ENCODE peak calls at places on chromosomes 1 and 21, in ten cellular contexts. S is WERI-Rb-1, M is IMR-90, T is heart left ventricle, I is B cell, P is AG09319, G is pancreas, U is lower leg skin, F is foreskin fibroblast, A is astrocyte of the cerebellum. B is an unnamed sample.

GRCh38 chr1:25619101-25619890 is 2.7 kb downstream of the MAN1C1 start:
- DNase-seq in S (peak; percentile 91), M (peak; percentile 14), T (peak; percentile 68), I (peak; percentile 57), P (no peak), G (no peak), U (no peak), F (no peak), A (no peak), B (no peak)

GRCh38 chr21:31877558-31877957 is 4.7 kb downstream of the HUNK start:
- DNase-seq in S (no peak), M (no peak), T (no peak), I (no peak), P (no peak), G (no peak), U (no peak), F (no peak), A (no peak), B (no peak)

GRCh38 chr1:34591751-34592629 is 162.9 kb upstream of the GJB5 start:
- DNase-seq in S (peak; percentile 10), M (no peak), T (no peak), I (no peak), P (no peak), G (no peak), U (no peak), F (no peak), A (no peak), B (no peak)

GRCh38 chr1:227318852-227319607 is 738 bp upstream of the CDC42BPA start:
- DNase-seq in S (peak; percentile 18), M (peak; percentile 56), T (no peak), I (no peak), P (no peak), G (peak; percentile 37), U (peak; percentile 30), F (peak; percentile 21), A (no peak), B (no peak)

GRCh38 chr1:208029381-208030319 is 118.7 kb upstream of the CD34 start:
- DNase-seq in S (no peak), M (peak; percentile 74), T (no peak), I (no peak), P (peak; percentile 44), G (no peak), U (no peak), F (peak; percentile 72), A (peak; percentile 66), B (no peak)

GRCh38 chr1:71045463-71046028 is 2.1 kb downstream of the PTGER3 start:
- DNase-seq in S (no peak), M (no peak), T (no peak), I (no peak), P (no peak), G (no peak), U (no peak), F (no peak), A (no peak), B (no peak)

GRCh38 chr1:231064418-231064817 is 24.4 kb upstream of the FAM89A start:
- DNase-seq in S (no peak), M (no peak), T (no peak), I (no peak), P (no peak), G (no peak), U (no peak), F (no peak), A (no peak), B (no peak)

GRCh38 chr21:29145837-29146453 is 15.5 kb downstream of the MAP3K7CL start:
- DNase-seq in S (no peak), M (no peak), T (no peak), I (no peak), P (no peak), G (no peak), U (peak; percentile 45), F (no peak), A (no peak), B (no peak)

DNA sequence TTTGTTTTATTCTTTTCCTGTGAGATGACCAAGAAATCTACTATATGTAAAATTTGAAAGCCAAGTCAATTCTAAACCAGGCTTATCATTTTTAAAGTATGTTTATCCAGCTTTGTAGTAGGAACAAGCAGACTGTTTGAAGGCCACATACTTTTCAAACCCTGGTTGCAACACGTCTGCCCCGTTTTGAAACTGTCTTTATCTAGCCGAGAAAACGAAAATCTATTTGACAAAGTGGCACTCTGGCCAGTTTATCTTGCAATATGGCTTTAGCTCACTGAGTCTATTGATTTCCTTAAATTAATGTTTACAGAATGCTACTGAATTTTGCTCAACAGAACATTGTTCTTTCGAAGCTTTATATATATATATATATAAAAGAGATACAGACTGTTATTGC is 39.7 kb downstream of the PROX1 start:
- DNase-seq in S (no peak), M (no peak), T (no peak), I (no peak), P (no peak), G (no peak), U (no peak), F (no peak), A (no peak), B (no peak)
- TF ChIP-seq CTCF in S (no peak), M (no peak), T (no peak), I (no peak), P (no peak), G (no peak), U (no peak), F (no peak), A (no peak), B (no peak)

GRCh38 chr21:41776778-41777177 is 9.9 kb upstream of the RIPK4 start:
- DNase-seq in S (no peak), M (no peak), T (no peak), I (no peak), P (no peak), G (no peak), U (no peak), F (no peak), A (no peak), B (no peak)

GRCh38 chr21:41779659-41780058 is 12.8 kb upstream of the RIPK4 start:
- DNase-seq in S (no peak), M (no peak), T (no peak), I (no peak), P (no peak), G (no peak), U (no peak), F (no peak), A (no peak), B (no peak)

GRCh38 chr21:41778974-41779600 is 12.2 kb upstream of the RIPK4 start:
- DNase-seq in S (peak; percentile 40), M (no peak), T (no peak), I (no peak), P (no peak), G (no peak), U (no peak), F (no peak), A (no peak), B (no peak)

GRCh38 chr21:41780337-41781046 is 13.6 kb upstream of the RIPK4 start:
- DNase-seq in S (no peak), M (no peak), T (no peak), I (no peak), P (no peak), G (no peak), U (no peak), F (no peak), A (no peak), B (no peak)

DNA sequence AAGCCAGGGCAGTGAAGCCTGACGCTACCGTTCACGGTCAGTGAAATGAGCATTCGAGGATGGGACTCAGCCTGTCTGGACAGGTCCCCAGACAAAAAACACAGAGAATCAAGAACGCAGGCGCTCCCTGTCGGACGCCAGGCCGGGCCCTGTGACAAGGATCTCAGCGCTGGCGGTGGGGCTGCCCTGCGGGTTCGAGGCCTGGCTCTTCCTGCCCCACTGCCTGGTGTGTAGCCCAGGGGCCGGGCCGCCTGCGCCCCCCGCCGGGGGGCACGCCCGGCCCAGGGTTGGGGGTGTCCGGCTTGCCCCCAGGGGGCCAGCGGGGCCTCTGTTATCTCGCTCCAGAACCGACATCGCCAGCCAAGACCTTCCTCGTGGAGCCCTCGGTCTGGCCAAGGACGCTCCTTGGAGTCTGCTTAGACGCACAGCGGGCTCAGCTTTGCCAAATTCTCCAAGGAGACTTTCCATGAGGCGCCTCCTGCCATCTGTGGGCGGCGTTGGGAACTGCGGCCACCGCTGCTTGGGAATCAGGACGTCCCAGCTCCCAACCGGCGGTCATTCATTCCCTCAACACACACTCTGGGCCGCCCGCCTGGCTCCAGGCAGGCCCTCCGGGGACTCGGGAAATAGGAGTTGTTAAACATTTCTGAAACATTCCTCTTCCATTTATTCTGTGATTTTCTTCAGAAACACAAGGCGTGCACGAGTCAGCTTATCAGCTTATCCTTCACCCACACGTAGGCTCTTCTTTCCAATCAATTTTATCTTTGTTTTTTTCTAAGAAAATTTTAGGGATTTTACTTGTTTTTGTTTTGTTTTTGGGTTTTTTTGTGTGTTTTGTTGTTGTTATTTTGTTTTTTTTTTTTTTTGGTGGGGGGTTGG is 11.3 kb upstream of the RIPK4 start:
- DNase-seq in S (peak; percentile 92), M (peak; percentile 69), T (peak; percentile 90), I (no peak), P (peak; percentile 69), G (peak; percentile 85), U (peak; percentile 90), F (peak; percentile 78), A (peak; percentile 86), B (no peak)
- TF ChIP-seq CTCF in S (peak; percentile 96), M (peak; percentile 73), T (peak; percentile 90), I (peak; percentile 16), P (peak; percentile 98), G (peak; percentile 99), U (no peak), F (peak; percentile 92), A (peak; percentile 96), B (peak; percentile 14)

DNA sequence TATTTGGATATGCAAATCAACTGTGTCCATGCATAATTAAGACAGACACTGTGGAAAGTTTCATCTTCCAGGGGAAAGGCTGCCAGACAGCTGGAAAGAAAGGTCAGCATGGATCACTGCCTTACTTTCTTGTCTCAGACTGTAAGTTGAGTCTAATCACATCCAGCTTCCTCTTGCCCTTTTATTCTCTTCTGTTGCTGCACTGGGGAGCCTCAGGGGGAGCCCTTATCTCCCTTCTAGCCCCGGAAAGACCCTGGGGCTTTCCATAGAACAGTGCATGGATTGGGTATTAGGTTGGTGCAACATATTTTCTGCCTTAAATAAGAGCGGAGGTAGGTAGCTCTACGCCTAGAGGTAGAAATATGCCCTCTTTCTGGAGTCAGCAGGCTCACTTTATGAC is 182.9 kb downstream of the OMA1 start:
- DNase-seq in S (no peak), M (no peak), T (no peak), I (no peak), P (no peak), G (no peak), U (no peak), F (no peak), A (no peak), B (no peak)
- TF ChIP-seq CTCF in S (peak; percentile 38), M (no peak), T (no peak), I (no peak), P (no peak), G (no peak), U (no peak), F (no peak), A (no peak), B (no peak)

DNA sequence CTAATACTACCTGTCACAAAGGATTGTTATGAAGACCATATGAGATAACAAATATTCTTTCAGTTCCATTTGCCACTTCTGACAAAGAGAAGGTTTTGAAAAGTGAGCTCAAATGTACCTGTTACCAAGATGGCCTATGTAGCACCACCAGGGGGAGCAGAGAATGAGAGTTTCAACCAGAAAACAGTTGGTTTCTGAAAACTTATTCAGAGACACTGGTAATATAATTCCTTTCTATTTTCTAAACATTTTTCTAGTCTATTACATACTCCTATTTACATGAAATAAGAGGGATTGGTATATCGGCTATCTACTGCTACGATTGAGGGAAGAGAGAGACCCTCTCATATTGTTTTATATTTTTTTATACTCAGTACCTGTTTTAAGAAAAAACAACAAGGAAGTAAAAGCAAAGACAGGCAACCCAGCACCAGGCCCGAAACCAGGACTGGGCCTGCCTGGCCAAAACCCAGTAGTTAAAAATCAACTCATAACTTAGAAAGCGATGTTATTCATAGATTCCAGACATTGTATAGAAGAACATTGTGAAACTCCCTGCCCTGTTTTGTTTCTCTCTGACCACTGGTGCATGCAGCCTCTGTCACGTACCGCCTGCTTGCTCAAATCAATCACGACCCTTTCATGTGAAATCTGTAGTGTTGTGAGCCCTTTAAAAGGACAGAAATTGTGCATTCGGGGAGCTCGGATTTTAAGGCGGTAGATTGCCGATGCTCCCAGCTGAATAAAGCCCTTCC is 48.3 kb downstream of the IL23R start:
- DNase-seq in S (peak; percentile 29), M (peak; percentile 29), T (no peak), I (no peak), P (no peak), G (peak; percentile 17), U (no peak), F (no peak), A (peak; percentile 11), B (peak; percentile 26)
- TF ChIP-seq CTCF in S (peak; percentile 31), M (peak; percentile 55), T (peak; percentile 34), I (peak; percentile 70), P (peak; percentile 58), G (peak; percentile 33), U (no peak), F (peak; percentile 67), A (peak; percentile 70), B (peak; percentile 54)

B was measured in GM13976.